ENCODE peak calls at places on chromosomes 5 and 9, in seven cellular contexts. N is A549, O is stomach, F is transverse colon, Q is upper lobe of left lung, U is ovary, L is tibial nerve. Y is an unnamed sample.

GRCh38 chr5:109413463-109413862 is 3.7 kb upstream of the PJA2 start:
- DNase-seq in N (no peak), O (peak), F (peak), Q (no peak), U (no peak), L (no peak), Y (peak)

GRCh38 chr9:38182321-38182720 is 113.3 kb upstream of the SHB start:
- DNase-seq in N (no peak), O (no peak), F (no peak), Q (peak), U (no peak), L (no peak), Y (no peak)

GRCh38 chr5:91170266-91170665 is 212.9 kb downstream of the ARRDC3 start:
- DNase-seq in N (no peak), O (no peak), F (no peak), Q (no peak), U (no peak), L (no peak), Y (no peak)

GRCh38 chr5:156095709-156096241 is 231.2 kb upstream of the SGCD start:
- DNase-seq in N (no peak), O (no peak), F (no peak), Q (no peak), U (no peak), L (no peak), Y (no peak)

GRCh38 chr5:89211836-89212235 is 328.9 kb upstream of the MEF2C start:
- DNase-seq in N (no peak), O (no peak), F (no peak), Q (no peak), U (no peak), L (no peak), Y (no peak)

GRCh38 chr9:85013703-85014102 is 344.2 kb downstream of the NTRK2 start:
- DNase-seq in N (no peak), O (no peak), F (no peak), Q (no peak), U (no peak), L (no peak), Y (no peak)

GRCh38 chr9:127589955-127590370 is 22.1 kb upstream of the STXBP1 start:
- DNase-seq in N (peak), O (peak), F (peak), Q (peak), U (peak), L (peak), Y (peak)

GRCh38 chr9:24900179-24900578 is 354.5 kb upstream of the IZUMO3 start:
- DNase-seq in N (no peak), O (no peak), F (no peak), Q (no peak), U (no peak), L (no peak), Y (no peak)

GRCh38 chr9:137666950-137667670 is 48.3 kb downstream of the EHMT1 start:
- DNase-seq in N (no peak), O (peak), F (peak), Q (no peak), U (no peak), L (no peak), Y (peak)

GRCh38 chr5:175800656-175801081 is 70.7 kb upstream of the CPLX2 start:
- DNase-seq in N (peak), O (no peak), F (no peak), Q (no peak), U (no peak), L (no peak), Y (no peak)

GRCh38 chr5:175797521-175798038 is 73.8 kb upstream of the CPLX2 start:
- DNase-seq in N (peak), O (no peak), F (no peak), Q (no peak), U (no peak), L (no peak), Y (no peak)

GRCh38 chr5:175798626-175799025 is 72.8 kb upstream of the CPLX2 start:
- DNase-seq in N (no peak), O (no peak), F (no peak), Q (no peak), U (no peak), L (no peak), Y (no peak)

GRCh38 chr5:175795959-175796358 is 75.4 kb upstream of the CPLX2 start:
- DNase-seq in N (no peak), O (no peak), F (no peak), Q (no peak), U (no peak), L (no peak), Y (no peak)

DNA sequence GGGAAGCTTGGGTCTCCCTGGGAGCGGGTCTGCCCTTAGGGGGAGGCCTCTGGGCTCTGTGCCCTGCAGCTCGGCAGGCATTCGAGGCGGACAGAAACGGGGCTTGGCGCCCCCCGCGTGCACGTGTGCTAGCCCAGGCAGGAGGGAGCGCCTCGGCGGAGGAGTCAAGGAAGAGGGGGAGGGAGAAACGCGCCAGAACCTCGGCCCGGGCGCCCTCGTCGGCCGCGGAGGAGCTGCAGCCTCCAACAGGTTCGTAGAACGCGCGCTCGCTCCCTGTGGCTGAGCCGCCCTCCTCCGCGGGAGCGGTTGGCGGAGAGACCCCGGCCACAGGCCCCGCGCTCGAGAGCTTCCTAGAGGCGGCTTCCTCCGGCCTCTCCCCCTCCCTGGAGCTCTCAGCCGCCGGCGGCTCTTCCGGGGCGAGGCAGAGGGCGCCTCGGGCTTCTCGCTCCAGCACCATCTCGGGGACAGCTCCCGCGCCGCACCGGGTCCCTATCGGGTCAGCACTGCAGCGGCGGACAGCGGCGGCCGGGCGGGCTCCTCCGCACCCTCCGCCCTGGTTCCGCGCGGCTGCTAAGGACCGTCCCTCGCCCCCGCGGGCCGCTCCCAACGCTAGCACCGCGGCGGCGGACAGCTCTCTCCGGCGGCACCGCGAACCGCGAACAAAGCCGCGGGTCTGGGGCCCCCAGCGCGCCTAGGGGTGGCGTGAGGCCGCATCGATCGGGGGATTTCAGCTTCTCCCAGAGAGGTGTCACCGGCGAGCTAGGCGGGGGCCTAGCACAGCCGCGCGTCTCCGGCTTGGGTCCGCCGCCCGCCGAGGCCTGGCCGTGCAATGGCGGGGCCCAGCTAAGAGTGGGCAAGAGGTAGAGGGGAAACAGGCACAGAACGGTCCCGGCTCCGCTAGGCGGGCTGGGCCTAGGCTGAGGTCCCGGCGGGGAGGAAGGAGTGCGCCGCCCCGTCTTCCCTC is 74.6 kb upstream of the CPLX2 start:
- DNase-seq in N (peak), O (peak), F (peak), Q (peak), U (peak), L (peak), Y (no peak)
- TF ChIP-seq EP300 in N (no peak), O (no peak), F (no peak), Q (no peak), U (no peak), L (no peak), Y (no peak)

GRCh38 chr5:2487152-2487763 is 264.2 kb downstream of the IRX2 start:
- DNase-seq in N (no peak), O (no peak), F (no peak), Q (no peak), U (no peak), L (no peak), Y (no peak)
- TF ChIP-seq EP300 in N (no peak), O (no peak), F (no peak), Q (no peak), U (no peak), L (no peak), Y (no peak)

DNA sequence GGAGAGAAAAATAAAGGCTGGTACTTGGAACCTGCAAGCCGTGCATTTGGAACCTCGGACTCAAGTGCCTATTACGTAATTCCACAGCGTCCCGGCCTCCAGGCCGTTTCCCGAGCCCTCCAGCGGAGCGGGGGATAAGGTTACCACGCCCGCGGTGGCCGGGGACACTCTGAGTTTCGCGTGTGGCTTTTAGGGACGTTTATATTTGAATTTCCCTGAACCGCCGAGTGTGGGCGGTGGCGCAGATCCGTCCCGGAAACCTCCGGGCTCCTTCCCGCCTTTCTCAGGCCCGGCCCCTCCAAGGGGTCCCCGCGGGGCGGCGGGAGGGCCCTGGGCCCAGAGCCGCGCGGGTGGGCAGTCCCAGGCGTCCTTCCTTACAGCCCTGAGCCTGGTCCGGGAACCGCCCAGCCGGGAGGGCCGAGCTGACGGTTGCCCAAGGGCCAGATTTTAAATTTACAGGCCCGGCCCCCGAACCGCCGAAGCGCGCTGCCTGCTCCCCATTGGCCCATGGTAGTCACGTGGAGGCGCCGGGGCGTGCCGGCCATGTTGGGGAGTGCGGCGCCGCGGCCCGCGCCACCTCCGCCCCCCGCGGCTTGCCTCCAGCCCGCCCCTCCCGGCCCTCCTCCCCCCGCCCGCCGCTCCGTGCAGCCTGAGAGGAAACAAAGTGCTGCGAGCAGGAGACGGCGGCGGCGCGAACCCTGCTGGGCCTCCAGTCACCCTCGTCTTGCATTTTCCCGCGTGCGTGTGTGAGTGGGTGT is at the start of gene LMNB1:
- DNase-seq in N (peak), O (peak), F (peak), Q (peak), U (peak), L (peak), Y (peak)
- TF ChIP-seq EP300 in N (no peak), O (no peak), F (no peak), Q (peak), U (peak), L (no peak), Y (no peak)

DNA sequence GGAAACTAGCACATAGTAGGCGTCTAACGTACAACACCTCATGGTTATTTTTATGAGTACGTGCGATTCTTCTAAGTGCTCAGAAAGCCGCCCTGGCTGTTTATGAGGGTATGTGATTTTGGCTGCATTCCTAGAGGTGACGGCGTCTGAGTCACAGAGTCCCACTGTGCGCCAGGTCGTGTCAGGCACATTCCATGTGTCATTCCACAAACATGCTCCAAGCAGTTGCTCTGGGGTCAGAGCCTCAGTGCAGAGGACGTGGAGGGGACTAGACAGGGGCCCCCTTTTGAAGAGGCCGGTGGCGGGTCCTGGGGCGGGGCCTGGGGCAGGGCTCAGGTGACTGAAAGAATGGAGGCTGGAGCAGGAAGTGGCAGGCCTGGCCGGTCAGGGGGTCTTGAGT is 51.9 kb downstream of the NEK6 start:
- DNase-seq in N (peak), O (no peak), F (no peak), Q (no peak), U (no peak), L (no peak), Y (no peak)
- TF ChIP-seq EP300 in N (peak), O (no peak), F (no peak), Q (no peak), U (no peak), L (no peak), Y (peak)

DNA sequence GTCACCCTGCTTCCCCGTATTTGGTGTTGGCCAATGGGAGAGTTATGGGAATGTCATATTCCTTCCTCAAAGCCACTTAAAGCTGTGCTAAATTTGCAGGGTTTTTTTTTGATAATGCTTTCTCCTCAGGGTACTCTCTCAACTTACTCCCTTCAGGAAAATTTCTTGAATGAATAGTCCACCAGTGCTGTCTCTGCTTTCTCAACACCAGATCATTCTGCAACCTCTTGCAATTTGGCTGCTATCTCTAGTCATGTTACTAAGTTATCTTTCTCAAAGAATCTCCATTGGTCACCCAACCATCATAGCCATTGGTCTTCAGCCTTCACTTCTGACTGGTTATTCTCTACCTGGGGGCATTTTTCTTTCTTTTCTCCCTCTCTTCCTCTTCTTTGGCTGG is 13.4 kb upstream of the TNFAIP8 start:
- DNase-seq in N (no peak), O (no peak), F (no peak), Q (no peak), U (no peak), L (no peak), Y (no peak)
- TF ChIP-seq EP300 in N (no peak), O (no peak), F (no peak), Q (no peak), U (no peak), L (no peak), Y (no peak)

GRCh38 chr9:130601100-130601499 is 21.7 kb downstream of the FUBP3 start:
- DNase-seq in N (no peak), O (no peak), F (no peak), Q (no peak), U (no peak), L (no peak), Y (no peak)
- TF ChIP-seq EP300 in N (no peak), O (no peak), F (no peak), Q (no peak), U (no peak), L (no peak), Y (no peak)

GRCh38 chr9:136645903-136646754 is 16.6 kb upstream of the EGFL7 start:
- DNase-seq in N (no peak), O (peak), F (no peak), Q (peak), U (no peak), L (no peak), Y (no peak)
- TF ChIP-seq EP300 in N (no peak), O (peak), F (peak), Q (peak), U (no peak), L (peak), Y (no peak)

DNA sequence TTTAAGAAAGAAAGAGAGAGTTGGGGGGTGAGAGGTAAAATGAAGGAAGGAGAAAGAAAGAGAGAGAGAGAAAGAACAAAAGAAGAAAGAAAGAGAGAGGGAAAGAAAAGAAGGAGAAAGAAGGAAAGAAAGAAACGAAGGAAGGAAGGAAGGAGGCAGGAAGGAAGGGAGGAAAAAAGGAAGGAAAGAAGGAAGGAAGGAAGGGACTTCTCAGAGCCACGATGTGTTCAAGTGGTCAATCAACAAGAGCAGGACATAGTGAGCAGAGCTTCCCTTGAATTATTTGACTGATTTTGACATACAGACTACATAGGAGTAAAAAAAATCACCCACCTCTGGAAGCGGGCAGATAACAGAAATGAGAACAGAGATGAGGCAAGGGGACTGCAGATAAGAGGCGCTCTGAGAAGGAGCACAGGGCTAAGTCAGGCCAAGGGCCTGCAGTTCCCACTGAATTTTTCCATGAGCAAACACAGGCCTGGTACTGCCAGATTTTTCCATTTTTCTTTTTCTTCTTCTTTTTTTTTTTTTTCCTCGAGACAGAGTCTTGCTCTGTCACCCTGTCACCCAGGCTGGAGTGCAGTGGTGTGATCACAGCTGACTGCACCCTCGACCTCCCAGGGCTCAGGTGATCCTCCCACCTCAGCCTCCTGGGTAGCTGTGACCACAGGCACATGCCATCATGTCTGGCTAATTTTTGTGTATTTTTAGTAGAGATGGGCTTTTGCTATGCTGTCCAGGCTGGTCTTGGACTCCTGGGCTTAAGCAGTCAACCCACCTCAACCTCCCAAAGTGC is 77.7 kb upstream of the IL17B start:
- DNase-seq in N (no peak), O (no peak), F (no peak), Q (no peak), U (no peak), L (no peak), Y (no peak)
- TF ChIP-seq EP300 in N (no peak), O (no peak), F (no peak), Q (no peak), U (no peak), L (no peak), Y (no peak)